ENCODE peak calls at places on chromosomes 11 and 22, in ten cellular contexts. R, B, N, I, X, H, D, W, K and Z are unnamed samples.

GRCh38 chr11:93842461-93842860 is 8.0 kb downstream of the VSTM5 start:
- DNase-seq in R (no peak), B (no peak), N (no peak), I (no peak), X (peak), H (no peak), D (peak), W (no peak), K (peak), Z (peak)

GRCh38 chr22:39997421-39997820 is 2.7 kb downstream of the FAM83F start:
- DNase-seq in R (no peak), B (no peak), N (no peak), I (no peak), X (no peak), H (no peak), D (no peak), W (no peak), K (no peak), Z (no peak)

GRCh38 chr11:126378763-126379162 is 23.3 kb downstream of the ST3GAL4 start:
- DNase-seq in R (no peak), B (no peak), N (peak), I (no peak), X (no peak), H (no peak), D (no peak), W (no peak), K (peak), Z (peak)

GRCh38 chr22:46057206-46057605 is 80.2 kb upstream of the WNT7B start:
- DNase-seq in R (peak), B (peak), N (no peak), I (peak), X (no peak), H (no peak), D (peak), W (peak), K (peak), Z (no peak)

GRCh38 chr22:36027579-36027959 is 1.1 kb downstream of the RBFOX2 start:
- DNase-seq in R (no peak), B (no peak), N (peak), I (peak), X (no peak), H (no peak), D (peak), W (peak), K (peak), Z (no peak)

GRCh38 chr11:42239102-42239501 is 779.6 kb upstream of the LRRC4C start:
- DNase-seq in R (no peak), B (no peak), N (no peak), I (no peak), X (peak), H (peak), D (no peak), W (no peak), K (peak), Z (no peak)

GRCh38 chr11:63871962-63872832 is 33.3 kb downstream of the MARK2 start:
- DNase-seq in R (peak), B (peak), N (peak), I (peak), X (peak), H (peak), D (peak), W (peak), K (peak), Z (peak)

GRCh38 chr11:19453893-19454292 is 213.1 kb upstream of the E2F8 start:
- DNase-seq in R (no peak), B (no peak), N (no peak), I (no peak), X (peak), H (no peak), D (peak), W (no peak), K (peak), Z (peak)

GRCh38 chr11:100964400-100964799 is 165.2 kb downstream of the PGR start:
- DNase-seq in R (no peak), B (no peak), N (no peak), I (no peak), X (no peak), H (no peak), D (no peak), W (no peak), K (peak), Z (peak)

GRCh38 chr11:67281552-67282150 is 7.5 kb upstream of the ANKRD13D start:
- DNase-seq in R (no peak), B (no peak), N (no peak), I (no peak), X (no peak), H (no peak), D (peak), W (peak), K (no peak), Z (no peak)

GRCh38 chr11:29280452-29280851 is 736.4 kb downstream of the KCNA4 start:
- DNase-seq in R (no peak), B (no peak), N (no peak), I (no peak), X (peak), H (no peak), D (no peak), W (no peak), K (peak), Z (peak)

GRCh38 chr22:34296456-34296855 is 376.2 kb upstream of the LARGE1 start:
- DNase-seq in R (no peak), B (no peak), N (no peak), I (no peak), X (no peak), H (no peak), D (no peak), W (no peak), K (no peak), Z (no peak)

GRCh38 chr11:29485641-29486040 is 531.2 kb downstream of the KCNA4 start:
- DNase-seq in R (no peak), B (no peak), N (no peak), I (no peak), X (no peak), H (no peak), D (no peak), W (no peak), K (no peak), Z (peak)

GRCh38 chr11:64292458-64293254 is 1.6 kb downstream of the KCNK4 start:
- DNase-seq in R (peak), B (peak), N (no peak), I (no peak), X (no peak), H (no peak), D (no peak), W (no peak), K (no peak), Z (no peak)

GRCh38 chr11:134126197-134126822 is 57.4 kb downstream of the JAM3 start:
- DNase-seq in R (no peak), B (no peak), N (no peak), I (no peak), X (peak), H (peak), D (no peak), W (no peak), K (peak), Z (peak)

GRCh38 chr11:107526197-107526596 is 39.3 kb downstream of the ALKBH8 start:
- DNase-seq in R (no peak), B (no peak), N (no peak), I (no peak), X (no peak), H (no peak), D (no peak), W (no peak), K (no peak), Z (no peak)

GRCh38 chr11:99371257-99371656 is 350.5 kb downstream of the CNTN5 start:
- DNase-seq in R (no peak), B (no peak), N (no peak), I (no peak), X (no peak), H (no peak), D (no peak), W (no peak), K (no peak), Z (peak)

GRCh38 chr11:117657801-117658200 is 139.2 kb downstream of the DSCAML1 start:
- DNase-seq in R (peak), B (no peak), N (no peak), I (no peak), X (no peak), H (no peak), D (no peak), W (no peak), K (no peak), Z (no peak)

GRCh38 chr11:111604392-111605009 is 2.3 kb downstream of the SIK2 start:
- DNase-seq in R (no peak), B (peak), N (no peak), I (no peak), X (peak), H (no peak), D (no peak), W (no peak), K (peak), Z (peak)

GRCh38 chr11:128379587-128380279 is 207.6 kb downstream of the ETS1 start:
- DNase-seq in R (no peak), B (no peak), N (no peak), I (no peak), X (peak), H (no peak), D (no peak), W (no peak), K (no peak), Z (no peak)

GRCh38 chr11:68296344-68297051 is 15.9 kb upstream of the LRP5 start:
- DNase-seq in R (no peak), B (no peak), N (no peak), I (no peak), X (no peak), H (no peak), D (no peak), W (no peak), K (no peak), Z (no peak)

GRCh38 chr11:120135838-120136237 is 2.1 kb downstream of the TRIM29 start:
- DNase-seq in R (no peak), B (no peak), N (no peak), I (no peak), X (peak), H (no peak), D (no peak), W (peak), K (no peak), Z (no peak)

GRCh38 chr11:6315811-6316425 is 4.4 kb downstream of the CAVIN3 start:
- DNase-seq in R (peak), B (peak), N (peak), I (peak), X (peak), H (no peak), D (peak), W (peak), K (peak), Z (peak)

GRCh38 chr11:113265343-113265742 is 49.0 kb upstream of the TTC12 start:
- DNase-seq in R (no peak), B (no peak), N (no peak), I (no peak), X (no peak), H (no peak), D (no peak), W (no peak), K (no peak), Z (no peak)

GRCh38 chr11:85704967-85705366 is 19.0 kb upstream of the CCDC89 start:
- DNase-seq in R (no peak), B (no peak), N (no peak), I (no peak), X (no peak), H (no peak), D (no peak), W (no peak), K (no peak), Z (no peak)

GRCh38 chr11:111792955-111793500 is 26.8 kb upstream of the PPP2R1B start:
- DNase-seq in R (no peak), B (no peak), N (no peak), I (no peak), X (no peak), H (no peak), D (no peak), W (no peak), K (peak), Z (peak)

DNA sequence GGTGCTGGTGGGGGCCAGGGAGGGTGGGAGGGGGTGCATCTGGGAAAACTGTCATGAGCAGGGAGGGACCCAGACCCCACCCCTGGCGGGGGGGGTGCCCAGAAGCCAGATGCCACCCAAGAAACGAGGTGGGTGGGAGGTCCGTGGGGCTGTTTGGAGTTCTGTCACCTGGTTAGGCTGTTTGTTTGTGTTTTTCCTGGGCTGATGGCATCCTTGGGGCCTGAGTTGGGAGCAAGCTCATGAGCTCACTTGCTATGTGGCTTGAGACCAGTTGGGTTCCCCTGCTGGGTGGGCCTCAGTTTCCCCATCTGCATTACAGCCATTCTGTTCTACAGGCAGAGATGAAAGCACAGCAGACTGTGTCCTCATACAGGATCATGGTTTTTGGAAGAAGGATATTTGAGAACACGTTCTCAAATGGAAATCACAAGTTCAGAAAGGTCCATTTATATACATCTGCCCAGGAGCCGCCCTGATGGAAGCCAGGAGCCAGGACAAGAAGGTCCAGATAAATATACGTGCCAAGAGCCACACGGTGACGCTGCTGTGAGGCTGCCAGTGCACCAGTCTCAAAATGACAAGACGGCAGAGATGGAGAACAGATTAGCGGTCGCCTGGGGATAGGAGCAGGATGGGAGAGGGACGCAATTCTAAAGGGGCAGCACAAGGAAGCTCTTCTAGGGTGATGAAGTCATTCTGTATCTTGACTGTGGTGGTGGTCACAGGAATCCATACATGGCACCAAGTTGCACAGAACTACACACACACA is 312.9 kb downstream of the MN1 start:
- DNase-seq in R (no peak), B (no peak), N (no peak), I (no peak), X (no peak), H (no peak), D (peak), W (no peak), K (no peak), Z (peak)
- TF ChIP-seq CTCF in R (no peak), B (no peak), N (peak), I (no peak), X (no peak), H (no peak), D (no peak), W (no peak), K (no peak), Z (peak)

GRCh38 chr11:1336836-1337646 is 27.6 kb upstream of the TOLLIP start:
- DNase-seq in R (peak), B (no peak), N (no peak), I (peak), X (peak), H (no peak), D (peak), W (peak), K (no peak), Z (no peak)
- H3K4me3 ChIP-seq in R (no peak), B (no peak), N (peak), I (peak), X (no peak), H (peak), D (no peak), W (peak), K (no peak), Z (no peak)

GRCh38 chr22:38239101-38239761 is 33.6 kb downstream of the TMEM184B start:
- DNase-seq in R (no peak), B (no peak), N (no peak), I (no peak), X (peak), H (peak), D (peak), W (no peak), K (peak), Z (peak)
- TF ChIP-seq CTCF in R (no peak), B (no peak), N (peak), I (peak), X (peak), H (peak), D (no peak), W (no peak), K (peak), Z (peak)

GRCh38 chr22:22944268-22944985 is 56.8 kb downstream of the IGLL5 start:
- DNase-seq in R (no peak), B (no peak), N (no peak), I (no peak), X (no peak), H (no peak), D (no peak), W (no peak), K (no peak), Z (no peak)
- H3K4me3 ChIP-seq in R (no peak), B (no peak), N (no peak), I (no peak), X (no peak), H (no peak), D (no peak), W (no peak), K (no peak), Z (no peak)

DNA sequence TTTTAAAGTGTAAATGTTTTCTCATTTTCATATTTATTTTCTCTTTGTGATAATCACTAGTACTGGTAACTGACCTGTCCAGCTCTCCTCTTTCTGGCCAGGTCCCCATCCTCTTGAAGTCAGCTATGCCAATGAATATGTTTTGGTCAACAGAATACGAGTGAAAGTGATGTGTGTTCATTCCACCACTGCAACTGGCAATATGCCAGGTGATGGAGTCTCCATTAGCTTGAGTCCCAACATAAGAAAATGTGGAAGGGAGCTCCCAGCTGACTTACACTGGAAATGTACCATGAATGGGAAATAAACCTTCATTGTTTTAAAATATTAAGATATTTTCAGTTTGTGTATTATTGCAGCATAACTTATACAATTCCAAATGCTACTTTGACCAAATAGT is 75.8 kb downstream of the CCDC34 start:
- DNase-seq in R (no peak), B (no peak), N (no peak), I (no peak), X (no peak), H (no peak), D (no peak), W (no peak), K (no peak), Z (no peak)
- TF ChIP-seq CTCF in R (no peak), B (no peak), N (no peak), I (no peak), X (no peak), H (no peak), D (no peak), W (no peak), K (no peak), Z (no peak)